ENCODE peak calls at places on chromosomes 12 and 14, in ten cellular contexts. L is activated naive CD8-positive, alpha-beta T cell treated with anti-CD3 and anti-CD28 coated beads, Interleukin-2, amount 50 U/mL, for 24 hours; Z is ovary; P is stimulated activated naive CD8-positive, alpha-beta T cell treated with anti-CD3 and anti-CD28 coated beads, Interleukin-15, Interleukin-2, amounts not matched to agents 100 U/mL and 50 U/mL, for 24 hours; V is DMS79 treated with DMSO at 0.1 percent for 48 hours; C is WTC11; I is NCI-H748 treated with DMSO at 0.1 percent for 48 hours; K is T-helper 2 cell; G is SJSA1; Y is NCI-H510A treated with DMSO at 0.1 percent for 48 hours. B is an unnamed sample.

GRCh38 chr12:4960030-4960429 is 50.3 kb downstream of the KCNA1 start:
- DNase-seq in V (no peak), G (no peak), L (no peak), I (no peak), Y (no peak), C (no peak), P (no peak), Z (no peak), K (no peak), B (no peak)

GRCh38 chr12:93944196-93944595 is 204.2 kb upstream of the PLXNC1 start:
- DNase-seq in V (no peak), I (no peak), Y (no peak), G (no peak), P (no peak), L (no peak), Z (no peak), C (no peak), K (no peak), B (no peak)

GRCh38 chr14:60133487-60133886 is 31.7 kb downstream of the DHRS7 start:
- DNase-seq in Z (no peak), Y (no peak), L (no peak), G (no peak), I (no peak), C (no peak), K (no peak), V (no peak), P (no peak), B (no peak)

GRCh38 chr12:80056845-80057244 is 42.5 kb upstream of the OTOGL start:
- DNase-seq in P (no peak), I (no peak), Y (no peak), G (no peak), V (no peak), Z (no peak), C (no peak), L (no peak), K (no peak), B (peak; percentile 32)

GRCh38 chr14:52834440-52834842 is 43.0 kb upstream of the GNPNAT1 start:
- DNase-seq in V (peak; percentile 41), Z (no peak), Y (no peak), K (no peak), G (peak; percentile 5), C (no peak), I (no peak), L (no peak), P (no peak), B (no peak)

GRCh38 chr14:65927871-65928270 is 515.3 kb downstream of the FUT8 start:
- DNase-seq in Z (no peak), V (peak; percentile 81), K (peak; percentile 24), C (peak; percentile 24), L (peak; percentile 76), I (peak; percentile 84), G (no peak), P (peak; percentile 77), Y (peak; percentile 64), B (peak; percentile 70)

GRCh38 chr14:82911930-82912329 is 1378.3 kb upstream of the SEL1L start:
- DNase-seq in L (no peak), V (no peak), I (no peak), K (no peak), G (no peak), Y (no peak), C (no peak), Z (no peak), P (no peak), B (peak; percentile 67)

GRCh38 chr12:32437095-32437515 is 37.7 kb downstream of the FGD4 start:
- DNase-seq in Z (peak; percentile 20), G (peak; percentile 93), L (no peak), C (no peak), I (no peak), K (no peak), V (no peak), P (no peak), Y (no peak), B (no peak)

GRCh38 chr12:93197067-93197593 is 180.6 kb upstream of the NUDT4 start:
- DNase-seq in Z (no peak), Y (no peak), P (no peak), L (no peak), G (no peak), K (no peak), C (no peak), V (no peak), I (no peak), B (no peak)

GRCh38 chr12:89376844-89377243 is 24.5 kb upstream of the DUSP6 start:
- DNase-seq in Z (no peak), P (no peak), K (no peak), Y (no peak), G (no peak), L (no peak), I (no peak), V (no peak), C (no peak), B (no peak)

GRCh38 chr14:97028382-97028781 is 231.2 kb downstream of the VRK1 start:
- DNase-seq in P (no peak), K (no peak), C (no peak), Z (no peak), I (no peak), Y (no peak), V (no peak), L (no peak), G (no peak), B (no peak)

GRCh38 chr14:62682208-62682607 is 363.1 kb downstream of the KCNH5 start:
- DNase-seq in K (no peak), P (no peak), L (no peak), C (no peak), I (no peak), G (no peak), Z (no peak), Y (no peak), V (no peak), B (no peak)

GRCh38 chr12:110245278-110245868 is 35.7 kb upstream of the ATP2A2 start:
- DNase-seq in L (peak; percentile 29), Z (no peak), P (peak; percentile 49), V (no peak), C (peak; percentile 57), G (no peak), I (no peak), Y (no peak), K (peak; percentile 34), B (no peak)

GRCh38 chr12:47744005-47744651 is 14.6 kb downstream of the RAPGEF3 start:
- DNase-seq in Y (peak; percentile 72), V (peak; percentile 61), P (peak; percentile 46), I (peak; percentile 55), L (peak; percentile 53), K (peak; percentile 50), C (peak; percentile 84), Z (no peak), G (no peak), B (peak; percentile 76)

GRCh38 chr12:32005496-32006125 is 46.4 kb downstream of the RESF1 start:
- DNase-seq in K (no peak), Z (peak; percentile 25), V (no peak), C (no peak), Y (no peak), G (no peak), P (no peak), I (no peak), L (no peak), B (no peak)

GRCh38 chr14:48983355-48983888 is 602.8 kb downstream of the RPS29 start:
- DNase-seq in Z (no peak), P (no peak), I (no peak), K (no peak), G (no peak), L (no peak), C (no peak), Y (peak; percentile 11), V (no peak), B (peak; percentile 6)

GRCh38 chr14:23882884-23883283 is 70.7 kb upstream of the DHRS4 start:
- DNase-seq in I (no peak), Y (no peak), G (no peak), P (no peak), C (no peak), L (no peak), V (no peak), K (no peak), Z (no peak), B (no peak)

GRCh38 chr12:92010853-92011701 is 134.6 kb downstream of the BTG1 start:
- DNase-seq in V (no peak), Y (no peak), I (peak; percentile 75), G (no peak), L (no peak), C (no peak), Z (no peak), P (no peak), K (no peak), B (no peak)

GRCh38 chr12:22443379-22444316 is 100.7 kb downstream of the C2CD5 start:
- DNase-seq in K (peak; percentile 47), V (peak; percentile 57), P (peak; percentile 52), Y (peak; percentile 71), Z (peak; percentile 47), L (peak; percentile 46), G (peak; percentile 25), I (peak; percentile 48), C (peak; percentile 55), B (peak; percentile 61)

GRCh38 chr12:28027947-28028724 is 55.6 kb upstream of the PTHLH start:
- DNase-seq in V (peak; percentile 68), G (no peak), K (no peak), P (no peak), C (no peak), Z (no peak), I (no peak), L (no peak), Y (no peak), B (no peak)

GRCh38 chr12:82425241-82425640 is 66.9 kb downstream of the METTL25 start:
- DNase-seq in L (no peak), P (no peak), V (no peak), I (no peak), G (peak; percentile 36), K (no peak), Z (no peak), C (no peak), Y (no peak), B (no peak)

GRCh38 chr14:101471723-101472517 is 89.4 kb upstream of the DIO3 start:
- DNase-seq in C (no peak), Z (peak; percentile 6), Y (no peak), I (no peak), P (no peak), K (no peak), L (no peak), G (no peak), V (no peak), B (no peak)

GRCh38 chr14:55073856-55074255 is 22.4 kb downstream of the MAPK1IP1L start:
- DNase-seq in Z (no peak), V (peak; percentile 43), G (no peak), Y (no peak), P (no peak), L (no peak), I (no peak), C (no peak), K (no peak), B (no peak)

GRCh38 chr12:52434760-52435530 is 774 bp upstream of the KRT75 start:
- DNase-seq in I (no peak), K (no peak), P (no peak), Y (no peak), C (no peak), G (no peak), V (no peak), Z (no peak), L (no peak), B (no peak)